ENCODE peak calls at places on chromosomes 12 and 14, in eight cellular contexts. H is spleen, X is gastrocnemius medialis, G is esophagus squamous epithelium, K is HCT116, I is tibial nerve, V is IMR-90, S is body of pancreas. W is an unnamed sample.

GRCh38 chr12:1470051-1470450 is 124.3 kb downstream of the FBXL14 start:
- DNase-seq in H (no peak), X (no peak), G (no peak), K (no peak), I (no peak), V (no peak), S (no peak), W (no peak)

GRCh38 chr14:25049559-25050493 is at the start of gene STXBP6:
- DNase-seq in H (no peak), X (peak; percentile 34), G (no peak), K (no peak), I (peak; percentile 53), V (peak; percentile 65), S (peak; percentile 90), W (peak; percentile 88)

GRCh38 chr12:117408161-117408791 is 46.9 kb upstream of the NOS1 start:
- DNase-seq in H (no peak), X (peak; percentile 66), G (no peak), K (no peak), I (no peak), V (no peak), S (peak; percentile 92), W (no peak)

GRCh38 chr12:57224973-57225679 is 4.4 kb upstream of the SHMT2 start:
- DNase-seq in H (peak; percentile 92), X (no peak), G (no peak), K (no peak), I (no peak), V (no peak), S (peak; percentile 57), W (peak; percentile 74)

GRCh38 chr14:99125616-99126431 is 146.2 kb downstream of the BCL11B start:
- DNase-seq in H (peak; percentile 41), X (no peak), G (no peak), K (no peak), I (no peak), V (no peak), S (no peak), W (no peak)

GRCh38 chr12:83365317-83365716 is 678.6 kb downstream of the TMTC2 start:
- DNase-seq in H (no peak), X (no peak), G (no peak), K (no peak), I (no peak), V (no peak), S (no peak), W (no peak)

GRCh38 chr12:50764116-50764860 is 387 bp downstream of the ATF1 start:
- DNase-seq in H (peak; percentile 95), X (peak; percentile 35), G (no peak), K (no peak), I (no peak), V (peak; percentile 23), S (no peak), W (no peak)

GRCh38 chr14:98906123-98906995 is 365.6 kb downstream of the BCL11B start:
- DNase-seq in H (no peak), X (peak; percentile 17), G (no peak), K (peak; percentile 33), I (peak; percentile 35), V (no peak), S (peak; percentile 11), W (no peak)

GRCh38 chr12:126676426-126676825 is 1590.5 kb upstream of the TMEM132C start:
- DNase-seq in H (no peak), X (no peak), G (no peak), K (no peak), I (no peak), V (no peak), S (no peak), W (no peak)

GRCh38 chr12:99390707-99391106 is 256.8 kb upstream of the GARIN6 start:
- DNase-seq in H (no peak), X (no peak), G (no peak), K (no peak), I (no peak), V (no peak), S (peak; percentile 27), W (no peak)

GRCh38 chr12:46521145-46521544 is 148.6 kb upstream of the SLC38A2 start:
- DNase-seq in H (no peak), X (no peak), G (no peak), K (no peak), I (no peak), V (no peak), S (no peak), W (no peak)

GRCh38 chr14:20278414-20278813 is 27.3 kb downstream of the TTC5 start:
- DNase-seq in H (no peak), X (no peak), G (no peak), K (no peak), I (peak; percentile 16), V (peak; percentile 23), S (peak; percentile 24), W (no peak)

DNA sequence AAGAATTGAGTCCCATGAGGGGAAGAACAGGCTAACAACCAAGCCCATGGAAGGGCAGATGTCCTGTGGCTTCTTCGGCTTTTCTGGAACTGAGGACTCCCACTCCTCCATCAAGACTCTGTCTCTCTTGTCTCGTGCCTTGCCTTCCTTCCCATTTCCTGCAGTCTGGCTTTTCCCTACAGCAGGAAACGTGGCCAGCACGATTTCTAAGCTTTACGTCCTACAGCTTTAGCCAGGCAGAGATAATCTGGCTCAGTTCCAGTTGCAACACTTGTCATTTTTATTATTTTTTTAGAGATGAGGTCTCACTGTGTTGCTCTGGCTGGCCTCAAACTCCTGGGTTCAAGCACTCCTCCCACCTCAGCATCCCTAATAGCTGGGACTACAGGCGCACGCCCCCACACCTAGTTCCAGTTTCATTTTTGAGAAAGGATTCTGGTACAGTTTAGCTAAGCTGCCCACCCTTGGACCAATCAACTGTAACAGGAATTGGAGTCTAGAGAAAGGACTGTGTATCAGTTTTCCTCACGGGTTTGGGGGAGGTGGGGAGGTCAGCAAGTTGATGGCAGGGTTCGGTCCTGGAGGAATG is 19.9 kb downstream of the CALM1 start:
- DNase-seq in H (no peak), X (no peak), G (no peak), K (no peak), I (no peak), V (no peak), S (no peak), W (no peak)
- TF ChIP-seq POLR2A in H (no peak), X (no peak), G (no peak), K (no peak), I (no peak), V (no peak), S (no peak), W (no peak)

DNA sequence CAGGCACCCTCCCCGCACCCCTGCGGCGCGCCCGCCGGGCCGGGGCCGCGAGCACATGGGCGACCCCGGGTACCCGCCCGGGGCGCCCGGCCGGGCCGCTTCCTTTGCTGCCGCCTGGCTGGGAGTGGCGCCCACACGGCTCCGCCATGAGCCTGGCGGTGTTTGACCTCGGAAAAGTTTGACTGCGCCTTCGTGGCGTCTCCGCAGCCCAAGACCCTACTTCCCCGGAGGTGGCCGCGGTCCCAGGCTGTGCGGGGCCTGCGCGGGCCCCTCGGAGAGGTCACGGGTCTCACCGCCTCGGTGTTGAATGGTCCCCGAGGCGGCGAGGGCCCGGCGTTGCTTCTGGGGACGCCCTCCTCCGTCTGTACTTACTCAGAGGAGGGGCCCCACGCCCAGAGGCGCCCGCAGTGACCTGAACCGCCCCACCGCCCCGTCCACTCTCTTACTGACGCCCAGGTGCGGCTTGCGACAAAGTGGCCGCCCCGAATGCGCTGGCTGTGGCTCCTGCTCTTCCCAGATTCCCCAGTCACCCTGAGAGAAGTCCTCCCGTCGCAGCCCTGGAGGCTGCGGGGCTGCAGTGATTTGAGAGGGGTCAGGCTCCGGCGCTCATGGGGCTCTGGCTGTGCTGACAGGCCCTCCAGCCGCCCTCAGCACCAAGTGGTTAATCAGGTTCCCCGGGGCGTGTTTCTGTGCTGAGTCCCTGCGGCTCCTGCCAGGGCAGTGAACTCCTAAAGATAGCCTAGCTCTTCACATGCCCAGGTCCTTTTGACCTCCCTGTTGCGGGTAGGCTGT is 5.8 kb downstream of the KMT5A start:
- DNase-seq in H (peak; percentile 90), X (peak; percentile 82), G (no peak), K (no peak), I (no peak), V (no peak), S (peak; percentile 67), W (peak; percentile 83)
- H3K4me1 ChIP-seq in H (peaks cover 52% of the 10 kb centered on the region), X (peaks cover 44% of the 10 kb centered on the region), G (peaks cover 32% of the 10 kb centered on the region), K (peaks cover 16% of the 10 kb centered on the region), I (peaks cover 31% of the 10 kb centered on the region), V (peaks cover 13% of the 10 kb centered on the region), S (peaks cover 35% of the 10 kb centered on the region), W (peaks cover 3% of the 10 kb centered on the region)

DNA sequence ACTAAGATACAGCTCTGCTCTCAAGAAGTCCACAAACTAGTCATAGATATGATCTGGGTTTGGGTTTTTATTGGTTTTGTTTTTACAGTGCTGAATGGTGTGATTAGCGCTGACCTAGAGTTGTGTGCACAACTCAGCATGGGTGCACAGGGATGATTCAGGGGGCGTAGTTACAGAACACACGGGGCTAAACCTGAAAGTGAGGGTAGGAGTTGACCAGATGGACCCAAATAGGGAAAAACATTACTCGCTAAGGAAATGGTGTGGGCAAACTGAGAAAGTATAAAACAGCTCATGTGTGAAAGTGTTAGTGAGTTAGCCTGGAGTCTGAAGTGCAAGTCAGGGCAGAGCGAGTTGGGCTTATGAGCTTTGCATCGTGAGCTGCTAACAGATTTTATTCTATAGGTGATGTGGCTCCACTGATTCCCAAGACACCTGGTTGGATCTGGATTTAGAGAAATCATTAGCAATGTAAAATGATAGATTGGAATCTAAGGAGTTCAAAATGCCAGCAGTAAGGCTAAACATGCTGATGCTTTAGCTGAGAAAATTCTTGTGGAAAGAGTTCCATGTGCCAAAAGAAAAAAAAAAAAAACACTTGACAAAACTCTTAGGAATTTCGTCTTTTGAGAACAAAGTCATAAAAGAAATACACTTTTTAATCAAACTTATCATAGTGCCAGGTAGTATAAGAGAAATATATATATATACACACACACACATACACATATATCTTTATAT is 134.9 kb downstream of the SLC5A8 start:
- DNase-seq in H (no peak), X (no peak), G (no peak), K (no peak), I (no peak), V (peak; percentile 4), S (no peak), W (no peak)
- TF ChIP-seq CTCF in H (no peak), X (no peak), G (no peak), K (no peak), I (no peak), V (no peak), S (no peak), W (no peak)

GRCh38 chr14:23950411-23951135 is 3.0 kb upstream of the DHRS4 start:
- DNase-seq in H (no peak), X (peak; percentile 67), G (no peak), K (no peak), I (no peak), V (no peak), S (no peak), W (no peak)

GRCh38 chr14:23951590-23952143 is 1.9 kb upstream of the DHRS4 start:
- DNase-seq in H (no peak), X (peak; percentile 18), G (no peak), K (no peak), I (no peak), V (no peak), S (peak; percentile 79), W (no peak)

DNA sequence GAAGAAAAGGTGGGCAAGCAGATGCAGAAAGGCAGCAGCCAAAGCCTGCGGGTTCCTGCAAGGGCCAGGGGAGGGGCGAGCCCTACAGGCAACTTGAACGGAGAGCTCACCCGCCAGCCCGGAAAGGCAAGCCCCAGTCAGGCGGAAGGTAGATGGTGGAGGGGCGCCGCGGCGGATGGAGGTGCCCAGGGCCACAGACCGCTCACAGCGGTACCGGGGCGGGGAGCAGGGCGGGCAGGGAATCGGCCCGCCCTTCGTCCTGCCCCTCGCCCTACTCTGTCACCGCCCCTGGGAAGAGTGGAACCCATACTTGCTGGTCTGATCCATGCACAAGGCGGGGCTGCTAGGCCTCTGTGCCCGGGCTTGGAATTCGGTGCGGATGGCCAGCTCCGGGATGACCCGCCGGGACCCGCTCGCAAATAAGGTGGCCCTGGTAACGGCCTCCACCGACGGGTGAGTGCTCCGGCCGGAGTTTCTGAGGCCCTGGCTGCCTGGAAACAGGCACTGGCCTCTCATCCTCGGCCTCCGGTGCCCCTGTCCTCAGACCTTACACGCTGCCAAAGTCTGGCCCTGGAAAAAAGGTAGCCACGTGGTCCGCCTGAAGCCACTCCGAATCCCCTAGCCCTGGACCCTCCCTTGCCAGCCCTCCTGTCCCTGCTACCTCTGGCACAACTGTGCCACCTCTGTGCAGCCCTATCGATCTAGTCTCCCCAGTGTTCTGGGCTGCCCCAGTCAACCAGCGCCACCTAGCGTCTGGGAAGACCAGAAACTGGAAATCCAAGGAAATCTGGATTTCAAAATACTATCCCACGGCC is at the start of gene DHRS4:
- DNase-seq in H (peak; percentile 96), X (peak; percentile 70), G (no peak), K (peak; percentile 67), I (peak; percentile 63), V (peak; percentile 76), S (peak; percentile 87), W (peak; percentile 81)
- TF ChIP-seq POLR2A in H (no peak), X (peak; percentile 62), G (no peak), K (peak; percentile 66), I (peak; percentile 34), V (peak; percentile 66), S (peak; percentile 74), W (peak; percentile 63)